ENCODE peak calls at places on chromosomes 12 and 14, in six cellular contexts. D is HepG2, X is H1, A is GM12892, E is K562, Q is GM12878. Z is an unnamed sample.

GRCh38 chr12:95258803-95259202 is 41.2 kb downstream of the VEZT start:
- DNase-seq in D (no peak), X (no peak), A (no peak), E (no peak), Q (no peak), Z (no peak)

GRCh38 chr12:32548691-32549412 is 130.2 kb upstream of the DNM1L start:
- DNase-seq in D (no peak), X (peak), A (no peak), E (no peak), Q (no peak), Z (no peak)

GRCh38 chr12:27422697-27423096 is 23.8 kb upstream of the SMCO2 start:
- DNase-seq in D (no peak), X (no peak), A (no peak), E (no peak), Q (no peak), Z (no peak)

GRCh38 chr12:104411826-104412626 is 44.7 kb upstream of the CHST11 start:
- DNase-seq in D (no peak), X (no peak), A (no peak), E (peak), Q (no peak), Z (no peak)

GRCh38 chr12:3201741-3202500 is 124.7 kb downstream of the TSPAN9 start:
- DNase-seq in D (no peak), X (no peak), A (no peak), E (no peak), Q (no peak), Z (no peak)

GRCh38 chr12:116027551-116027821 is 250.0 kb downstream of the MED13L start:
- DNase-seq in D (no peak), X (no peak), A (no peak), E (no peak), Q (no peak), Z (no peak)

GRCh38 chr12:90321369-90321768 is 612.7 kb upstream of the ATP2B1 start:
- DNase-seq in D (no peak), X (no peak), A (no peak), E (no peak), Q (no peak), Z (no peak)

GRCh38 chr12:45458854-45459807 is 243.2 kb downstream of the ANO6 start:
- DNase-seq in D (no peak), X (no peak), A (no peak), E (no peak), Q (no peak), Z (no peak)

GRCh38 chr14:89833120-89833521 is 121.4 kb downstream of the EFCAB11 start:
- DNase-seq in D (no peak), X (no peak), A (no peak), E (no peak), Q (no peak), Z (no peak)

GRCh38 chr12:117596968-117597367 is 235.5 kb upstream of the NOS1 start:
- DNase-seq in D (no peak), X (no peak), A (no peak), E (no peak), Q (no peak), Z (no peak)

GRCh38 chr12:113388351-113388750 is 15.3 kb downstream of the SDS start:
- DNase-seq in D (no peak), X (no peak), A (no peak), E (no peak), Q (no peak), Z (no peak)

GRCh38 chr14:54498579-54498978 is 9.8 kb upstream of the GMFB start:
- DNase-seq in D (no peak), X (no peak), A (no peak), E (no peak), Q (no peak), Z (no peak)

GRCh38 chr12:62021808-62022207 is 238.4 kb upstream of the USP15 start:
- DNase-seq in D (peak), X (no peak), A (no peak), E (no peak), Q (no peak), Z (no peak)

GRCh38 chr12:11633968-11634367 is 15.5 kb upstream of the ETV6 start:
- DNase-seq in D (peak), X (peak), A (no peak), E (no peak), Q (no peak), Z (no peak)

GRCh38 chr12:106123551-106123991 is 15.2 kb downstream of the NUAK1 start:
- DNase-seq in D (no peak), X (no peak), A (no peak), E (no peak), Q (no peak), Z (no peak)

GRCh38 chr12:127785535-127785934 is 481.4 kb upstream of the TMEM132C start:
- DNase-seq in D (no peak), X (no peak), A (no peak), E (no peak), Q (no peak), Z (no peak)

GRCh38 chr12:62254967-62255366 is 5.2 kb upstream of the USP15 start:
- DNase-seq in D (no peak), X (no peak), A (no peak), E (no peak), Q (no peak), Z (no peak)

GRCh38 chr14:56487761-56488160 is 91.8 kb upstream of the TMEM260 start:
- DNase-seq in D (no peak), X (no peak), A (no peak), E (no peak), Q (no peak), Z (no peak)

GRCh38 chr12:3534511-3534910 is 43.5 kb downstream of the PRMT8 start:
- DNase-seq in D (no peak), X (peak), A (no peak), E (no peak), Q (no peak), Z (no peak)

GRCh38 chr12:57766464-57767311 is at the start of gene CYP27B1:
- DNase-seq in D (no peak), X (peak), A (no peak), E (peak), Q (no peak), Z (no peak)

GRCh38 chr14:105505101-105505500 is 14.1 kb downstream of the TEDC1 start:
- DNase-seq in D (no peak), X (no peak), A (peak), E (no peak), Q (no peak), Z (peak)

GRCh38 chr12:66603458-66603857 is 75.4 kb downstream of the GRIP1 start:
- DNase-seq in D (no peak), X (no peak), A (no peak), E (no peak), Q (no peak), Z (no peak)

GRCh38 chr12:121776190-121777098 is 17.0 kb downstream of the RHOF start:
- DNase-seq in D (no peak), X (peak), A (peak), E (peak), Q (no peak), Z (peak)

GRCh38 chr12:47267571-47267970 is 187.8 kb upstream of the AMIGO2 start:
- DNase-seq in D (no peak), X (no peak), A (no peak), E (no peak), Q (no peak), Z (no peak)

GRCh38 chr14:51533160-51533559 is 118.5 kb upstream of the FRMD6 start:
- DNase-seq in D (no peak), X (no peak), A (no peak), E (no peak), Q (no peak), Z (no peak)

GRCh38 chr12:97229036-97229435 is 233.6 kb upstream of the RMST start:
- DNase-seq in D (no peak), X (no peak), A (no peak), E (no peak), Q (no peak), Z (no peak)

GRCh38 chr12:51362307-51362706 is 15.8 kb upstream of the CELA1 start:
- DNase-seq in D (peak), X (no peak), A (no peak), E (no peak), Q (no peak), Z (no peak)

GRCh38 chr12:15789215-15790171 is at the start of gene EPS8:
- DNase-seq in D (peak), X (peak), A (peak), E (no peak), Q (peak), Z (peak)

GRCh38 chr14:81269100-81269978 is 48.6 kb upstream of the GTF2A1 start:
- DNase-seq in D (peak), X (no peak), A (peak), E (peak), Q (peak), Z (peak)

GRCh38 chr12:77122236-77122635 is 56.9 kb upstream of the E2F7 start:
- DNase-seq in D (peak), X (no peak), A (no peak), E (no peak), Q (no peak), Z (no peak)

GRCh38 chr12:67759829-67760228 is 111.3 kb downstream of the DYRK2 start:
- DNase-seq in D (no peak), X (no peak), A (no peak), E (no peak), Q (no peak), Z (no peak)

GRCh38 chr12:77847665-77848431 is 17.2 kb downstream of the NAV3 start:
- DNase-seq in D (no peak), X (no peak), A (no peak), E (no peak), Q (peak), Z (no peak)

GRCh38 chr12:104953323-104953722 is 4.8 kb downstream of the SLC41A2 start:
- DNase-seq in D (no peak), X (no peak), A (no peak), E (no peak), Q (no peak), Z (no peak)

GRCh38 chr12:102593128-102593527 is 112.8 kb upstream of the IGF1 start:
- DNase-seq in D (no peak), X (no peak), A (no peak), E (no peak), Q (no peak), Z (no peak)

GRCh38 chr14:104392001-104392395 is 187.6 kb upstream of the C14orf180 start:
- DNase-seq in D (no peak), X (no peak), A (no peak), E (no peak), Q (no peak), Z (no peak)

GRCh38 chr14:102390064-102390463 is 27.3 kb downstream of the TECPR2 start:
- DNase-seq in D (peak), X (no peak), A (no peak), E (no peak), Q (no peak), Z (no peak)

GRCh38 chr12:129083121-129083520 is 229.8 kb downstream of the GLT1D1 start:
- DNase-seq in D (no peak), X (no peak), A (no peak), E (no peak), Q (no peak), Z (no peak)

GRCh38 chr12:16168078-16168477 is 109.4 kb downstream of the SLC15A5 start:
- DNase-seq in D (no peak), X (no peak), A (no peak), E (no peak), Q (no peak), Z (no peak)

GRCh38 chr14:23578560-23579310 is at the start of gene JPH4:
- DNase-seq in D (no peak), X (peak), A (no peak), E (peak), Q (no peak), Z (no peak)

GRCh38 chr12:90833228-90833627 is 121.7 kb downstream of the CCER1 start:
- DNase-seq in D (no peak), X (no peak), A (no peak), E (no peak), Q (no peak), Z (no peak)

DNA sequence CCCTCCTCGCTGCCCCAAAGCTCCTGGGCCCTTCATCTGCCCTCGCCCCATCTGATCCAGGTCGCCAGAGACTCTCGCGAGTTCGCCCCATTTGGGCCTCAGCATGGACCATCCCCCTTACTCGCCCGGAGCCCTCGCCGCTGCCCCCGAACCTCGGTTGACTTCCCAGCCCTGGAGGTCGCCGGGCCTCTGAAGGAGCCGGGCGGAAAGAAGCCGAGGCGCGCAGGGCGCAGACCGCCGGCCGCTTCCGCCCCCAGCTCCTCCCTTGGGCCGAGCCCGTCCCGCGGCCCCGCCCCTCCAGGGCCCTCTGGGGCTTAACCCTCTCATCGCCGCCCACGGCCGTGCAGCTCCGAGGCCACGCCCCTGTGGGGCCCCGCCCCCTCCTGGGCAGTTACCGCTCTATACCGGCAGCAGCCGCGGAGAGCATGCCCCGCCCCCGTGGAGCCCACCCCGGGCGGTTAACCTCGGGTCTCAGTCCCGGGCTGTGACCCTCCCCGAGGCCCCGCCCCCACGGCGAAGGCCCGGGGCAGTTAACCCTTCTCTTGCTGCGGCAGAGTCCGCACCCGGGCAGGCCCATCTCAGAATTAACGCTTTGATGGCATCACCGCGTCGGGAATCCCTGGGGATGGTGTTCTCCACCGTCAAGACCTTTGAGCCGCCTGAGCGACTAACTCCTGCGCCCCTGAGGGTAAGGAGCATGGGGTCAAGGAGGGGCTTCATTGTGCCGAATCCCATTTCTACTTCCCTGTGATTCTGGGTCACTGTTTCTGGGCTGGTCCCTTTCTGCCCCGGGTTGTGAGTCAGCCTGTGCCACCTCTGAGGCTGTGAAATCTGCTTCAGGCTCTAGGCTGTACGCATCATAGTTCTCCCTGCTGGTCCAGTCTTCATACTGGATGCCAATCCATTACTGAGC is at the start of gene SPSB2:
- DNase-seq in D (peak), X (peak), A (peak), E (peak), Q (peak), Z (peak)
- TF ChIP-seq POLR2A in D (no peak), X (no peak), A (peak), E (peak), Q (peak), Z (peak)

GRCh38 chr12:1776139-1776975 is 44.0 kb upstream of the LRTM2 start:
- DNase-seq in D (no peak), X (no peak), A (no peak), E (no peak), Q (no peak), Z (no peak)
- TF ChIP-seq TAF1 in D (no peak), X (no peak), A (no peak), E (no peak), Q (no peak), Z (no peak)

GRCh38 chr12:53253298-53253697 is 14.8 kb upstream of the ESPL1 start:
- DNase-seq in D (no peak), X (no peak), A (no peak), E (no peak), Q (no peak), Z (no peak)
- TF ChIP-seq POLR2A in D (no peak), X (no peak), A (no peak), E (no peak), Q (no peak), Z (no peak)

GRCh38 chr12:25482637-25483036 is 70.4 kb downstream of the LMNTD1 start:
- DNase-seq in D (no peak), X (no peak), A (no peak), E (no peak), Q (no peak), Z (no peak)
- TF ChIP-seq TAF1 in D (no peak), X (no peak), A (no peak), E (no peak), Q (no peak), Z (no peak)

GRCh38 chr14:52695481-52696091 is at the start of gene ERO1A:
- DNase-seq in D (peak), X (peak), A (peak), E (peak), Q (no peak), Z (peak)
- TF ChIP-seq POLR2A in D (peak), X (peak), A (peak), E (no peak), Q (peak), Z (no peak)

DNA sequence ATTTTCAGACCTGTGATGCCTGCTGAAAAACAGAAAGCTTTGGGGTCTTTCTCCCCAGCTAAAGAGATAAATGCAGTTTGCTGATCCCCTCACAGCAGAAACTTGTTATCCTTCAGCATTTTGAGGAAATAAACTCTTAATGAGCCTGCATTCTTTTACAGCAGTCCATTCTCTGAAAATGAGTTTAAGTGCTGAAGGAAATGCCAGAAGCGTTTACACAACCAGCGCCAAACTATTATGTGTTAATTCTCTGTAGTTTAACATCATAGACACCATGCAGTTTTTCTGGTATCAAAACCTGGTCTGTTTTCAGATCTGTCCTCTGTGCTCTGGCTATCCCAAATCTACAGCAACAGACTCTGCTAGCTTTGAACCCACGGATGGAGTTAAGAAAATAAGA is 291.3 kb downstream of the NPAS3 start:
- DNase-seq in D (no peak), X (no peak), A (no peak), E (no peak), Q (no peak), Z (no peak)
- TF ChIP-seq TAF1 in D (no peak), X (no peak), A (no peak), E (no peak), Q (no peak), Z (no peak)

Z was measured in GM12891.